ENCODE peak calls at places on chromosomes 5 and 9, in five cellular contexts. Q, H, M, R and I are unnamed samples.

GRCh38 chr5:160312139-160312959 is at the start of gene CCNJL:
- DNase-seq in Q (no peak), H (no peak), M (peak; percentile 86), R (no peak), I (no peak)

GRCh38 chr9:14348241-14349140 is 34.5 kb upstream of the NFIB start:
- DNase-seq in Q (no peak), H (no peak), M (no peak), R (no peak), I (no peak)

GRCh38 chr9:99796231-99796630 is 25.5 kb upstream of the NR4A3 start:
- DNase-seq in Q (no peak), H (no peak), M (no peak), R (no peak), I (no peak)

GRCh38 chr9:15697459-15697858 is 144.6 kb downstream of the CCDC171 start:
- DNase-seq in Q (no peak), H (no peak), M (no peak), R (peak; percentile 56), I (peak; percentile 72)

GRCh38 chr5:77849308-77849900 is 73.3 kb upstream of the TBCA start:
- DNase-seq in Q (no peak), H (no peak), M (no peak), R (no peak), I (no peak)

GRCh38 chr9:121478816-121479676 is 20.6 kb downstream of the GGTA1 start:
- DNase-seq in Q (no peak), H (no peak), M (no peak), R (no peak), I (no peak)

GRCh38 chr5:61701877-61702602 is 370.0 kb downstream of the ZSWIM6 start:
- DNase-seq in Q (no peak), H (no peak), M (no peak), R (no peak), I (no peak)

GRCh38 chr5:149432861-149433462 is 53.9 kb upstream of the IL17B start:
- DNase-seq in Q (no peak), H (no peak), M (no peak), R (no peak), I (no peak)

GRCh38 chr5:14702238-14702839 is 37.8 kb downstream of the OTULIN start:
- DNase-seq in Q (peak; percentile 75), H (no peak), M (no peak), R (no peak), I (no peak)

GRCh38 chr9:135156525-135157510 is 69.3 kb downstream of the OLFM1 start:
- DNase-seq in Q (no peak), H (no peak), M (peak; percentile 93), R (no peak), I (no peak)

GRCh38 chr9:87201316-87201715 is 254.0 kb upstream of the GAS1 start:
- DNase-seq in Q (no peak), H (no peak), M (no peak), R (no peak), I (peak; percentile 71)

GRCh38 chr5:102627311-102627710 is 127.8 kb upstream of the PAM start:
- DNase-seq in Q (no peak), H (no peak), M (no peak), R (no peak), I (no peak)

DNA sequence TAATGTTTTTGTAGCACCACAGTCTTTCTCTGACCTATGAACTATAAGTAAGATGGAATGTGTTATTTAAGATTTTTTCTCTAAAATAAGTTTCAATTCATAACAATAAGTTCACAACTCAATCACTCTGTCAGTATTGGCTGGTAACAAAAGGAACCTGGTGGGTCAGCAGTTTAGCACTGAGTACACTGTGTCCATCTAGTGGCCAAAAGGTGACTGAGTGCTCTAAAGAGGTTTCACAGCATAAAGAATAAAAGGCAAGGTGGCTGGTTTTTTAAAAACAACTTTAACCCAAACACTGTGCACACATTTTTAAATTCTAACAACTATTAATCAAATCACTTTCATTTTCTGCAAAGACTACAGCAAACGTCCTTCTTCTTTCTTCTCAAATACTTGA is 443.3 kb downstream of the PDE4D start:
- DNase-seq in Q (no peak), H (no peak), M (no peak), R (no peak), I (no peak)
- TF ChIP-seq CTCF in Q (no peak), H (no peak), M (peak; percentile 10), R (peak; percentile 20), I (peak; percentile 13)

GRCh38 chr9:124776613-124776951 is 351 bp upstream of the OLFML2A start:
- DNase-seq in Q (no peak), H (no peak), M (no peak), R (no peak), I (no peak)

GRCh38 chr9:124779368-124780059 is 2.6 kb downstream of the OLFML2A start:
- DNase-seq in Q (peak; percentile 82), H (no peak), M (peak; percentile 18), R (peak; percentile 69), I (peak; percentile 85)

GRCh38 chr9:124774131-124774978 is 2.6 kb upstream of the OLFML2A start:
- DNase-seq in Q (peak; percentile 96), H (peak; percentile 84), M (peak; percentile 87), R (no peak), I (no peak)

GRCh38 chr9:124778575-124779367 is 1.8 kb downstream of the OLFML2A start:
- DNase-seq in Q (peak; percentile 74), H (no peak), M (no peak), R (no peak), I (no peak)

GRCh38 chr9:124776952-124777645 is at the start of gene OLFML2A:
- DNase-seq in Q (peak; percentile 91), H (no peak), M (peak; percentile 66), R (no peak), I (no peak)
- TF ChIP-seq CTCF in Q (no peak), H (no peak), M (peak; percentile 27), R (peak; percentile 11), I (peak; percentile 2)

GRCh38 chr5:116576043-116576713 is 1.6 kb upstream of the SEMA6A start:
- DNase-seq in Q (peak; percentile 92), H (no peak), M (peak; percentile 87), R (no peak), I (no peak)
- TF ChIP-seq CTCF in Q (no peak), H (peak; percentile 20), M (peak; percentile 87), R (peak; percentile 86), I (peak; percentile 78)

DNA sequence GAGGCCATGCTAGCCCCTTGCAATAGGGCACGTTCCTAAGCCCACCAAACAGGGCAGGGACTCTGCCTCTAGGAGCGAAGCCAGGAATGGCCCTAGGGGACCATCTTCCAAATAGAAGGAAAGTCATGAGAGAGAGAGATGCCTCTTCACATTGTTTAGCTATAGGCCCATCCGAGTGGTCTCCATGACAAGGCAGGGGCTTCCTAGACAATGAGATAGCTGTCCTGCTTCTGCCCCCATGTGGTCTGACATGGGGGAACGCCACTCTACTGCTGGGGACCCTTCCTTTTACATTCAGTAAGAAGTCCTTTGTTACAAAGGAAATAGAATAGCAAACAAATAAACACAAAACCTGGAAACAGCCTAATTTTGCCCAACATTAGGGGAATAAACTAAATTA is 17.9 kb upstream of the KIF4B start:
- DNase-seq in Q (no peak), H (no peak), M (no peak), R (no peak), I (no peak)
- TF ChIP-seq CTCF in Q (no peak), H (no peak), M (no peak), R (no peak), I (no peak)